ENCODE peak calls at places on chromosomes 2 and 18, in nine cellular contexts. I, U, T, H, S, B, K, J and X are unnamed samples.
A peak's percentile ranks its signal among the peaks of the same experiment; 100 is the strongest.

GRCh38 chr2:67871696-67872320 is 191.0 kb downstream of the C1D start:
- DNase-seq in T (peak; percentile 86), B (no peak), J (no peak), K (peak; percentile 84), H (no peak), S (peak; percentile 97), I (no peak), U (no peak), X (no peak)

GRCh38 chr2:65276604-65277003 is 49.0 kb downstream of the ACTR2 start:
- DNase-seq in H (no peak), I (no peak), T (peak; percentile 51), K (no peak), S (no peak), U (no peak), J (no peak), B (no peak), X (no peak)

GRCh38 chr18:79634186-79634585 is 45.4 kb upstream of the CTDP1 start:
- DNase-seq in U (no peak), B (no peak), T (no peak), I (peak; percentile 32), H (no peak), K (no peak), J (no peak), S (no peak), X (no peak)

GRCh38 chr2:231541605-231542509 is 11.6 kb upstream of the NMUR1 start:
- DNase-seq in T (no peak), K (peak; percentile 20), I (no peak), J (no peak), H (no peak), B (no peak), U (no peak), S (no peak), X (no peak)

GRCh38 chr2:202104286-202104870 is 31.3 kb downstream of the KIAA2012 start:
- DNase-seq in B (peak; percentile 1), S (peak; percentile 76), T (peak; percentile 62), K (peak; percentile 68), H (peak; percentile 57), U (peak; percentile 64), J (peak; percentile 5), I (peak; percentile 77), X (no peak)

GRCh38 chr18:24862225-24862893 is 401.9 kb downstream of the HRH4 start:
- DNase-seq in B (no peak), H (no peak), U (no peak), K (no peak), T (no peak), J (no peak), S (no peak), I (no peak), X (no peak)

GRCh38 chr18:50928551-50928950 is 39.3 kb upstream of the ELAC1 start:
- DNase-seq in J (no peak), B (no peak), S (peak; percentile 58), I (no peak), K (peak; percentile 25), U (no peak), T (no peak), H (no peak), X (no peak)

GRCh38 chr18:28113271-28114023 is 63.5 kb downstream of the CDH2 start:
- DNase-seq in J (no peak), B (no peak), I (no peak), S (peak; percentile 45), U (no peak), T (no peak), H (no peak), K (peak; percentile 44), X (no peak)

GRCh38 chr2:191679818-191680600 is 2.1 kb downstream of the NABP1 start:
- DNase-seq in J (no peak), U (no peak), K (peak; percentile 91), I (no peak), S (peak; percentile 85), B (no peak), H (no peak), T (peak; percentile 86), X (no peak)

GRCh38 chr2:202311823-202312388 is 46.3 kb downstream of the NOP58 start:
- DNase-seq in K (no peak), U (no peak), B (no peak), J (no peak), I (no peak), H (no peak), T (no peak), S (no peak), X (no peak)

GRCh38 chr2:233838251-233838650 is 16.1 kb downstream of the HJURP start:
- DNase-seq in S (no peak), J (no peak), T (no peak), U (no peak), B (no peak), K (no peak), I (no peak), H (no peak), X (no peak)

GRCh38 chr2:239664216-239664785 is 263.5 kb upstream of the HDAC4 start:
- DNase-seq in S (no peak), T (no peak), J (no peak), H (no peak), K (no peak), U (no peak), B (no peak), I (no peak), X (no peak)

GRCh38 chr2:241890524-241891235 is 21.2 kb downstream of the RTP5 start:
- DNase-seq in S (no peak), H (no peak), I (no peak), K (no peak), B (no peak), J (no peak), U (peak; percentile 22), T (no peak), X (no peak)

GRCh38 chr2:55415300-55415699 is 4.4 kb downstream of the CCDC88A start:
- DNase-seq in S (no peak), B (no peak), T (no peak), J (no peak), U (no peak), H (no peak), I (no peak), K (no peak), X (no peak)

GRCh38 chr2:40103163-40103562 is 324.1 kb upstream of the THUMPD2 start:
- DNase-seq in B (no peak), I (no peak), K (peak; percentile 81), H (no peak), S (peak; percentile 75), J (no peak), U (no peak), T (peak; percentile 81), X (no peak)

GRCh38 chr2:32450851-32451250 is 94.0 kb downstream of the BIRC6 start:
- DNase-seq in H (no peak), J (no peak), I (no peak), K (no peak), S (no peak), U (no peak), T (no peak), B (no peak), X (no peak)

GRCh38 chr18:56245856-56246575 is 392.4 kb downstream of the TXNL1 start:
- DNase-seq in B (no peak), I (no peak), S (peak; percentile 61), K (peak; percentile 46), J (no peak), H (no peak), U (peak; percentile 34), T (peak; percentile 78), X (no peak)

GRCh38 chr18:13376298-13376840 is 157.8 kb downstream of the LDLRAD4 start:
- DNase-seq in B (peak; percentile 45), H (no peak), K (no peak), I (peak; percentile 69), S (no peak), T (no peak), U (no peak), J (no peak), X (peak; percentile 65)

GRCh38 chr2:29786361-29786760 is 135.0 kb downstream of the ALK start:
- DNase-seq in B (no peak), U (no peak), S (no peak), I (no peak), T (no peak), J (no peak), K (no peak), H (no peak), X (no peak)

GRCh38 chr2:239945751-239946569 is 79.2 kb downstream of the NDUFA10 start:
- DNase-seq in S (no peak), J (no peak), B (no peak), H (peak; percentile 23), U (no peak), T (no peak), K (no peak), I (peak; percentile 46), X (peak; percentile 75)

GRCh38 chr2:170690671-170691070 is 24.5 kb upstream of the SP5 start:
- DNase-seq in K (no peak), B (no peak), I (no peak), H (no peak), S (no peak), T (no peak), U (no peak), J (no peak), X (no peak)

GRCh38 chr2:7510353-7510752 is 593.1 kb downstream of the RNF144A start:
- DNase-seq in B (no peak), I (no peak), H (no peak), J (no peak), U (no peak), T (no peak), S (no peak), K (no peak), X (no peak)

GRCh38 chr2:134258684-134259408 is 5.0 kb downstream of the MGAT5 start:
- DNase-seq in U (peak; percentile 74), T (no peak), I (no peak), J (peak; percentile 19), H (no peak), B (peak; percentile 23), K (no peak), S (no peak), X (no peak)

GRCh38 chr2:126774290-126774689 is 118.3 kb downstream of the GYPC start:
- DNase-seq in T (no peak), B (no peak), I (no peak), J (no peak), S (no peak), U (no peak), K (no peak), H (no peak), X (no peak)

GRCh38 chr2:112794131-112794733 is 9.9 kb upstream of the IL1A start:
- DNase-seq in B (no peak), H (no peak), T (peak; percentile 89), J (peak; percentile 22), K (peak; percentile 98), S (peak; percentile 83), U (peak; percentile 57), I (no peak), X (peak; percentile 85)

GRCh38 chr2:134455426-134455825 is 201.6 kb downstream of the MGAT5 start:
- DNase-seq in I (peak; percentile 33), B (no peak), U (no peak), K (no peak), S (no peak), H (no peak), J (no peak), T (no peak), X (peak; percentile 60)

GRCh38 chr18:76783786-76784484 is 38.4 kb upstream of the ZNF236 start:
- DNase-seq in B (no peak), S (no peak), U (no peak), T (no peak), K (no peak), J (no peak), I (no peak), H (no peak), X (no peak)

GRCh38 chr2:9593936-9594335 is 36.9 kb downstream of the YWHAQ start:
- DNase-seq in J (no peak), B (no peak), T (no peak), H (no peak), K (no peak), U (no peak), S (no peak), I (no peak), X (no peak)

GRCh38 chr2:183250061-183250460 is 125.8 kb downstream of the NUP35 start:
- DNase-seq in S (no peak), J (no peak), T (no peak), H (no peak), U (no peak), K (no peak), I (no peak), B (no peak), X (no peak)